ENCODE peak calls at places on chromosomes 16 and 17, in eight cellular contexts. P is NB4, I is lower leg skin, X is A549, B is DND-41, C is bronchial epithelial cell, W is tibial nerve, N is heart right ventricle. E is an unnamed sample.

GRCh38 chr17:35242158-35242804 is 591 bp upstream of the SLFN5 start:
- DNase-seq in I (peak; percentile 92), N (peak; percentile 33), P (peak; percentile 61), X (peak; percentile 69), W (peak; percentile 18), B (peak; percentile 81), C (peak; percentile 86), E (peak; percentile 81)

GRCh38 chr16:27123795-27124194 is 57.1 kb downstream of the C16orf82 start:
- DNase-seq in P (no peak), B (no peak), C (no peak), X (no peak), I (peak; percentile 64), W (no peak), N (no peak), E (no peak)

GRCh38 chr17:50210249-50211225 is 9.1 kb upstream of the COL1A1 start:
- DNase-seq in B (no peak), W (peak; percentile 15), N (peak; percentile 72), I (peak; percentile 94), P (peak; percentile 60), X (peak; percentile 54), C (peak; percentile 61), E (peak; percentile 92)

GRCh38 chr17:29251969-29252866 is 5.6 kb downstream of the CRYBA1 start:
- DNase-seq in W (no peak), N (no peak), B (no peak), I (no peak), P (peak; percentile 71), C (no peak), X (peak; percentile 59), E (no peak)

GRCh38 chr17:58525239-58525638 is 10.8 kb upstream of the MTMR4 start:
- DNase-seq in P (no peak), X (no peak), I (no peak), C (peak; percentile 57), B (no peak), N (peak; percentile 72), W (no peak), E (peak; percentile 88)

GRCh38 chr17:58316260-58316960 is 12.2 kb downstream of the TSPOAP1 start:
- DNase-seq in X (no peak), B (peak; percentile 4), C (no peak), P (no peak), W (no peak), N (no peak), I (peak; percentile 60), E (no peak)

GRCh38 chr16:200388-200787 is 20.1 kb downstream of the HBQ1 start:
- DNase-seq in C (peak; percentile 53), N (no peak), P (no peak), W (no peak), X (no peak), I (no peak), B (no peak), E (no peak)

GRCh38 chr17:14107889-14108288 is 38.6 kb downstream of the COX10 start:
- DNase-seq in N (no peak), X (no peak), C (no peak), I (no peak), P (no peak), B (no peak), W (no peak), E (no peak)

GRCh38 chr17:80872999-80873951 is 118.4 kb upstream of the CHMP6 start:
- DNase-seq in P (peak; percentile 26), C (no peak), N (no peak), I (no peak), W (no peak), X (peak; percentile 26), B (no peak), E (no peak)

GRCh38 chr17:8724451-8724850 is 20.2 kb downstream of the CCDC42 start:
- DNase-seq in P (no peak), X (no peak), B (no peak), I (peak; percentile 48), W (no peak), C (peak; percentile 11), N (no peak), E (no peak)

GRCh38 chr17:18241229-18241871 is 15.9 kb downstream of the LLGL1 start:
- DNase-seq in X (no peak), I (no peak), B (no peak), C (no peak), W (no peak), P (no peak), N (no peak), E (no peak)

GRCh38 chr17:36743130-36743529 is 141.7 kb downstream of the MRM1 start:
- DNase-seq in C (no peak), W (no peak), B (no peak), P (no peak), N (no peak), X (no peak), I (no peak), E (no peak)

GRCh38 chr16:59039066-59039465 is 304.9 kb upstream of the GOT2 start:
- DNase-seq in X (no peak), B (no peak), W (no peak), N (no peak), P (no peak), C (no peak), I (no peak), E (no peak)

GRCh38 chr17:55693244-55694216 is 29.1 kb downstream of the TMEM100 start:
- DNase-seq in C (peak; percentile 29), X (no peak), P (no peak), W (peak; percentile 16), B (no peak), N (no peak), I (peak; percentile 90), E (no peak)

GRCh38 chr17:48100591-48101011 is 677 bp downstream of the CBX1 start:
- DNase-seq in C (peak; percentile 55), P (no peak), W (no peak), B (no peak), I (peak; percentile 92), N (peak; percentile 42), X (peak; percentile 79), E (no peak)

GRCh38 chr17:38605852-38606645 is at the start of gene SRCIN1:
- DNase-seq in N (peak; percentile 40), W (no peak), B (peak; percentile 72), C (no peak), X (peak; percentile 70), I (peak; percentile 88), P (peak; percentile 75), E (peak; percentile 72)

GRCh38 chr17:38609280-38610031 is 3.7 kb upstream of the SRCIN1 start:
- DNase-seq in X (no peak), N (no peak), W (no peak), P (no peak), B (no peak), I (no peak), C (no peak), E (no peak)

GRCh38 chr17:38611070-38611786 is 5.5 kb upstream of the SRCIN1 start:
- DNase-seq in X (no peak), C (no peak), B (no peak), P (no peak), N (no peak), W (no peak), I (no peak), E (no peak)

GRCh38 chr17:38606646-38607611 is 1.2 kb upstream of the SRCIN1 start:
- DNase-seq in N (peak; percentile 75), I (no peak), X (no peak), B (no peak), W (no peak), C (no peak), P (no peak), E (no peak)

GRCh38 chr17:38608648-38609047 is 2.9 kb upstream of the SRCIN1 start:
- DNase-seq in C (peak; percentile 19), W (no peak), B (no peak), N (no peak), X (no peak), P (no peak), I (no peak), E (no peak)
- H3K4me3 ChIP-seq in C (no peak overlapping the region), W (no peak overlapping the region), B (no peak overlapping the region), N (no peak overlapping the region), X (no peak overlapping the region), P (no peak overlapping the region), I (no peak overlapping the region), E (no peak overlapping the region)

GRCh38 chr17:2057714-2058520 is 3.0 kb downstream of the HIC1 start:
- DNase-seq in N (no peak), W (no peak), B (no peak), X (no peak), C (no peak), I (no peak), P (no peak), E (no peak)
- H3K4me3 ChIP-seq in N (peak overlapping the region; percentile 53), W (peak overlapping the region; percentile 20), B (no peak overlapping the region), X (no peak overlapping the region), C (no peak overlapping the region), I (no peak overlapping the region), P (no peak overlapping the region), E (peak overlapping the region; percentile 16)

DNA sequence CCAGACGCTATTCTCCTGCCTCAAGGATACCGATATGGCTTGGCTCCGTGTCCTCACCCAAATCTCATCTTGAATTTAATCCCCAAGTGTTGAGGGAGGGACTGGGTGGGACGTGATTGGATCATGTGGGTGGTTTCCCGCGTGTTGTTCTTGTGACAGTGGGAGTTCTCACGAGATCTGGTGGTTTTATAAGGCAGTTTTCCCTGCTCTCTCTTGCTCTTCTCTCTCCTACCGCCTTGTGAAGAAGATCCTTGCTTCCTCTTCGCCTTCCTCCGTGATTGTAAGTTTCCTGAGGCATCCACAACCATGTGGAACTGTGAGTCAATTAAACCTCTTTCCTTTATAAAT is 43.9 kb upstream of the ZCCHC14 start:
- DNase-seq in P (no peak), B (no peak), W (no peak), C (no peak), I (no peak), X (no peak), N (no peak), E (no peak)
- H3K4me3 ChIP-seq in P (no peak overlapping the region), B (no peak overlapping the region), W (no peak overlapping the region), C (no peak overlapping the region), I (no peak overlapping the region), X (no peak overlapping the region), N (no peak overlapping the region), E (no peak overlapping the region)

DNA sequence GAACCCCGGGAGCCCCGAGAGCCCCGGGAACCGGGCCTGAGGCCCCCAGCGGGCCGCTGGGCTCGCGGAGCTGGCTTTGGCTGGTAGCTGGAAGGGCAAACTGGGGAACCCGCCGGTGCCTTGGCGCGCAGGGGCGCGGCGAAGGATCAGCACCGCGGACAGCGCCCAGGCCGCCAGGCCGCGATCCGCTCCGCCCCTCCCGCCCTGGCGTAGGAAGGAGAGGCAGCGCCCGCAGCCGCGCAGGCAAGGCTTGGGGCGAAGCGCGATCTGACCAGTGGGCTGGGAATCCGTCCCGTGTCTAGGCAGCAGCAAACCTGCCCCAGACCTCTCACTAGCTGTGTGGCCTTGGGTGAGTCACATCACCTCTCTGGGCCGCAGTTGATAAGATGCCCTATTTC is 331 bp upstream of the CCDC92B start:
- DNase-seq in I (peak; percentile 90), W (peak; percentile 27), B (peak; percentile 82), N (peak; percentile 74), P (peak; percentile 72), C (peak; percentile 42), X (peak; percentile 73), E (peak; percentile 74)
- H3K4me3 ChIP-seq in I (no peak overlapping the region), W (no peak overlapping the region), B (no peak overlapping the region), N (no peak overlapping the region), P (no peak overlapping the region), C (no peak overlapping the region), X (peak overlapping the region; percentile 51), E (no peak overlapping the region)

GRCh38 chr17:83173997-83174858 is 94.8 kb downstream of the METRNL start:
- DNase-seq in P (peak; percentile 70), B (peak; percentile 2), N (no peak), W (peak; percentile 49), X (peak; percentile 37), I (peak; percentile 81), C (no peak), E (no peak)
- H3K4me3 ChIP-seq in P (no peak overlapping the region), B (no peak overlapping the region), N (no peak overlapping the region), W (no peak overlapping the region), X (no peak overlapping the region), I (no peak overlapping the region), C (no peak overlapping the region), E (no peak overlapping the region)